ENCODE peak calls at places on chromosomes 1 and 21, in four cellular contexts. H is cardiac fibroblast, X is cardiac muscle cell, I is adrenal gland. Y is an unnamed sample.
A peak's percentile ranks its signal among the peaks of the same experiment; 100 is the strongest.

GRCh38 chr21:34995979-34996303 is 53.2 kb downstream of the RUNX1 start:
- DNase-seq in X (no peak), I (no peak), H (no peak), Y (no peak)

GRCh38 chr1:82279241-82279640 is 478.5 kb downstream of the ADGRL2 start:
- DNase-seq in X (no peak), H (no peak), I (no peak), Y (no peak)

GRCh38 chr1:244896550-244896949 is 32.2 kb upstream of the HNRNPU start:
- DNase-seq in X (peak; percentile 76), H (peak; percentile 50), I (no peak), Y (peak; percentile 67)

GRCh38 chr1:182740120-182740519 is 49.5 kb upstream of the NPL start:
- DNase-seq in I (no peak), H (no peak), X (no peak), Y (no peak)

GRCh38 chr21:26686278-26686677 is 113.2 kb upstream of the CYYR1 start:
- DNase-seq in H (peak; percentile 37), X (peak; percentile 6), I (no peak), Y (no peak)

GRCh38 chr1:162605225-162605927 is 26.9 kb upstream of the DDR2 start:
- DNase-seq in X (peak; percentile 95), I (no peak), H (peak; percentile 97), Y (peak; percentile 83)

GRCh38 chr1:85581802-85582686 is 1.5 kb downstream of the CCN1 start:
- DNase-seq in H (peak; percentile 82), I (no peak), X (peak; percentile 87), Y (peak; percentile 56)

GRCh38 chr21:43295016-43295958 is 126.5 kb downstream of the CRYAA start:
- DNase-seq in X (no peak), H (no peak), I (no peak), Y (no peak)

GRCh38 chr1:37037675-37038074 is 3.4 kb upstream of the GRIK3 start:
- DNase-seq in H (no peak), I (no peak), X (no peak), Y (no peak)

GRCh38 chr1:218476385-218476784 is 131.2 kb downstream of the TGFB2 start:
- DNase-seq in X (peak; percentile 61), H (peak; percentile 92), I (no peak), Y (peak; percentile 81)

GRCh38 chr1:243316366-243316989 is 60.6 kb downstream of the SDCCAG8 start:
- DNase-seq in X (no peak), I (no peak), H (no peak), Y (no peak)

GRCh38 chr1:31760901-31761470 is 3.2 kb downstream of the ADGRB2 start:
- DNase-seq in I (peak; percentile 72), X (peak; percentile 67), H (peak; percentile 71), Y (peak; percentile 88)

GRCh38 chr1:172917972-172918371 is 132.8 kb downstream of the TNFSF18 start:
- DNase-seq in X (peak; percentile 93), H (peak; percentile 99), I (no peak), Y (peak; percentile 96)

GRCh38 chr1:77900687-77901293 is 12.4 kb downstream of the NEXN start:
- DNase-seq in H (peak; percentile 77), X (peak; percentile 74), I (no peak), Y (peak; percentile 42)

GRCh38 chr1:5937373-5937857 is 54.8 kb downstream of the NPHP4 start:
- DNase-seq in X (no peak), I (peak; percentile 33), H (no peak), Y (no peak)

GRCh38 chr1:33338495-33339211 is 17.8 kb upstream of the A3GALT2 start:
- DNase-seq in H (peak; percentile 98), X (peak; percentile 97), I (peak; percentile 76), Y (peak; percentile 90)

GRCh38 chr1:192943108-192943507 is 116.1 kb downstream of the UCHL5 start:
- DNase-seq in X (peak; percentile 78), H (no peak), I (no peak), Y (no peak)

GRCh38 chr1:37958690-37959089 is 11.8 kb upstream of the INPP5B start:
- DNase-seq in H (peak; percentile 93), I (no peak), X (peak; percentile 52), Y (peak; percentile 79)

GRCh38 chr1:48047116-48047515 is 49.9 kb upstream of the TRABD2B start:
- DNase-seq in I (no peak), H (no peak), X (peak; percentile 35), Y (no peak)

GRCh38 chr1:20165522-20165951 is 20.4 kb upstream of the UBXN10 start:
- DNase-seq in X (peak; percentile 35), H (peak; percentile 22), I (no peak), Y (peak; percentile 25)

GRCh38 chr1:175221548-175222175 is 29.1 kb upstream of the KIAA0040 start:
- DNase-seq in X (peak; percentile 20), H (peak; percentile 33), I (no peak), Y (no peak)

GRCh38 chr1:78490861-78491310 is at the start of gene PTGFR:
- DNase-seq in H (peak; percentile 49), I (peak; percentile 65), X (peak; percentile 46), Y (peak; percentile 84)

GRCh38 chr21:32602099-32602498 is 10.1 kb downstream of the CFAP298 start:
- DNase-seq in X (no peak), I (no peak), H (no peak), Y (no peak)

GRCh38 chr21:16634522-16634914 is 878.3 kb upstream of the CXADR start:
- DNase-seq in H (no peak), X (no peak), I (no peak), Y (no peak)
- H3K4me3 ChIP-seq in H (no peak overlapping the region), X (no peak overlapping the region), I (no peak overlapping the region), Y (no peak overlapping the region)

DNA sequence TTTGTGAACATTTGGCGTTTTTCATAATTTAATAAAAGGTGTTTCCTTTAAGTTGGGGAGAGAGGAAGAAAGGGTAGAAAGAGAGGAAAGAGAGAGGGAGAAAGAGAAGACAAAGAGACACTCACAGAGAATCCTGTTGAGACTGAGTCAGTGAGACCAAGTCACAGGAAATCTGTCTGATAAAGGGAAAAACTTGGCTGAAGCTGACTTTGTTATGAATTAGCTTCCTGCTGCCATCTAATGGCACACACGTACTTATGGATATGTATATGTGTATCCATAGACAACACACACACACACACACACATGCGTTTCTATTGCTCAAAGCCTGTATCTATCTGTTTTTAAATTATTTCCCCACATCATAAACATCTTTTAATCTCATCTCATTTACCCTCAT is 42.5 kb upstream of the DISC1 start:
- DNase-seq in I (no peak), X (peak; percentile 91), H (peak; percentile 88), Y (peak; percentile 71)
- TF ChIP-seq CTCF in I (peak; percentile 35), X (peak; percentile 43), H (peak; percentile 26), Y (peak; percentile 12)

GRCh38 chr1:9183898-9184297 is 50.7 kb upstream of the H6PD start:
- DNase-seq in X (no peak), H (no peak), I (no peak), Y (no peak)

GRCh38 chr1:9184749-9185148 is 49.8 kb upstream of the H6PD start:
- DNase-seq in I (no peak), H (no peak), X (no peak), Y (no peak)

GRCh38 chr1:9181990-9182783 is 52.4 kb upstream of the H6PD start:
- DNase-seq in X (peak; percentile 64), I (no peak), H (peak; percentile 54), Y (peak; percentile 45)

GRCh38 chr1:9182784-9183257 is 51.8 kb upstream of the H6PD start:
- DNase-seq in I (no peak), H (no peak), X (no peak), Y (no peak)

GRCh38 chr1:9183441-9183840 is 51.1 kb upstream of the H6PD start:
- DNase-seq in H (no peak), I (no peak), X (no peak), Y (peak; percentile 38)
- H3K4me3 ChIP-seq in H (peak overlapping the region; percentile 80), I (peak overlapping the region; percentile 57), X (peak overlapping the region; percentile 42), Y (peak overlapping the region; percentile 76)

DNA sequence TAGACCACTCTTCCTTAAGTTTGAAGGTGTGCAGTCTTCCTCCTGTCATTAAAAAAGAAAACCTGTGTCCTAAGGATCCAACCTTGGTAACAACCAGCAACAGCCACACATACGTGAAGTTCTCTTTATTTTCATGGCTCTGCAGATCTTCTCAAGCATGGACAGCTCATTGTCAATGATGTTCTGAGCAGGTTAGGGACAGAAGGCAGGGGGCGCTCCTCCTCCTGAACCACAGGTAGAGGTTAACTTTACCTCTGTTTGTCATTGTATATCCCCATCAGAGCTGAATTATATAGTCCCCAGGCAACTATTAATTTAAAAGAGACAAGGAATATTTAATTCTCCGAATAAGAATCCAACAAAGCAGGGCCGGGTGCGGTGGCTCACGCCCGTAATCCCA is 52.5 kb upstream of the CR2 start:
- DNase-seq in H (no peak), X (no peak), I (no peak), Y (no peak)
- TF ChIP-seq CTCF in H (no peak), X (no peak), I (no peak), Y (no peak)

GRCh38 chr1:204462229-204462561 is 32.4 kb downstream of the PIK3C2B start:
- DNase-seq in I (no peak), X (no peak), H (no peak), Y (no peak)
- H3K4me3 ChIP-seq in I (no peak overlapping the region), X (no peak overlapping the region), H (no peak overlapping the region), Y (no peak overlapping the region)

GRCh38 chr1:203083463-203083921 is 2.3 kb downstream of the MYOG start:
- DNase-seq in I (peak; percentile 33), X (no peak), H (no peak), Y (no peak)
- TF ChIP-seq CTCF in I (no peak), X (no peak), H (no peak), Y (no peak)